ENCODE peak calls at places on chromosomes 13 and 19, in four cellular contexts. U is K562, Q is choroid plexus epithelial cell, Y is cardiac muscle cell. G is an unnamed sample.

GRCh38 chr19:33826521-33826920 is 29.9 kb downstream of the KCTD15 start:
- DNase-seq in U (no peak), Q (no peak), Y (no peak), G (no peak)

GRCh38 chr13:27339299-27339698 is 68.7 kb downstream of the RASL11A start:
- DNase-seq in U (peak; percentile 44), Q (peak; percentile 73), Y (peak; percentile 54), G (peak; percentile 35)

GRCh38 chr19:49473868-49474544 is at the start of gene FLT3LG:
- DNase-seq in U (peak; percentile 91), Q (peak; percentile 76), Y (peak; percentile 60), G (peak; percentile 73)

GRCh38 chr13:45107539-45107938 is 12.8 kb upstream of the GTF2F2 start:
- DNase-seq in U (no peak), Q (peak; percentile 7), Y (no peak), G (no peak)

GRCh38 chr19:409006-409514 is at the start of gene C2CD4C:
- DNase-seq in U (peak; percentile 68), Q (no peak), Y (peak; percentile 59), G (no peak)

GRCh38 chr13:34469212-34469983 is 472.7 kb upstream of the NBEA start:
- DNase-seq in U (no peak), Q (peak; percentile 9), Y (no peak), G (no peak)

GRCh38 chr13:99218969-99219368 is 18.3 kb downstream of the UBAC2 start:
- DNase-seq in U (no peak), Q (no peak), Y (no peak), G (no peak)

GRCh38 chr13:51782026-51782710 is 21.8 kb downstream of the DHRS12 start:
- DNase-seq in U (no peak), Q (no peak), Y (no peak), G (no peak)

GRCh38 chr19:42175952-42176648 is 41.4 kb downstream of the DEDD2 start:
- DNase-seq in U (no peak), Q (peak; percentile 47), Y (no peak), G (peak; percentile 27)

GRCh38 chr19:30224689-30225606 is 147.2 kb upstream of the ZNF536 start:
- DNase-seq in U (no peak), Q (no peak), Y (no peak), G (peak; percentile 29)

GRCh38 chr19:14495678-14496028 is 274 bp downstream of the GIPC1 start:
- DNase-seq in U (peak; percentile 44), Q (no peak), Y (no peak), G (no peak)

GRCh38 chr19:15563325-15563794 is 51.7 kb upstream of the CYP4F8 start:
- DNase-seq in U (peak; percentile 69), Q (peak; percentile 53), Y (no peak), G (no peak)

GRCh38 chr19:46622118-46622446 is 2.8 kb downstream of the PTGIR start:
- DNase-seq in U (no peak), Q (no peak), Y (no peak), G (no peak)

GRCh38 chr19:56840452-56841193 is at the start of the genes PEG3 and ZIM2:
- DNase-seq in U (no peak), Q (no peak), Y (no peak), G (no peak)

GRCh38 chr13:29210676-29211075 is 384.8 kb downstream of the SLC7A1 start:
- DNase-seq in U (no peak), Q (no peak), Y (peak; percentile 90), G (no peak)

GRCh38 chr19:34994643-34995471 is 5.3 kb upstream of the GRAMD1A start:
- DNase-seq in U (no peak), Q (peak; percentile 23), Y (no peak), G (no peak)

GRCh38 chr13:100040196-100040595 is 48.7 kb upstream of the PCCA start:
- DNase-seq in U (no peak), Q (peak; percentile 17), Y (no peak), G (no peak)

GRCh38 chr13:35139591-35139990 is 197.5 kb downstream of the NBEA start:
- DNase-seq in U (no peak), Q (peak; percentile 69), Y (no peak), G (no peak)

GRCh38 chr13:23506821-23507210 is 63.4 kb upstream of the TNFRSF19 start:
- DNase-seq in U (no peak), Q (peak; percentile 84), Y (peak; percentile 33), G (peak; percentile 84)

GRCh38 chr13:41864658-41865057 is 96.3 kb downstream of the VWA8 start:
- DNase-seq in U (no peak), Q (peak; percentile 64), Y (no peak), G (peak; percentile 37)

GRCh38 chr19:56918682-56919307 is 78.3 kb upstream of the PEG3 start:
- DNase-seq in U (no peak), Q (no peak), Y (no peak), G (no peak)

GRCh38 chr19:55134732-55135131 is 14.3 kb downstream of the TNNT1 start:
- DNase-seq in U (no peak), Q (no peak), Y (no peak), G (no peak)

GRCh38 chr19:39411832-39412099 is 703 bp upstream of the PLEKHG2 start:
- DNase-seq in U (peak; percentile 80), Q (peak; percentile 96), Y (peak; percentile 93), G (peak; percentile 91)

GRCh38 chr13:45447050-45447661 is 17.6 kb upstream of the COG3 start:
- DNase-seq in U (no peak), Q (no peak), Y (no peak), G (no peak)

GRCh38 chr13:43730642-43731041 is 56.1 kb downstream of the ENOX1 start:
- DNase-seq in U (no peak), Q (peak; percentile 70), Y (no peak), G (peak; percentile 38)

GRCh38 chr13:114120486-114121430 is 11.7 kb downstream of the RASA3 start:
- DNase-seq in U (no peak), Q (no peak), Y (no peak), G (peak; percentile 46)

GRCh38 chr19:10112037-10112751 is 701 bp downstream of the P2RY11 start:
- DNase-seq in U (no peak), Q (peak; percentile 33), Y (no peak), G (peak; percentile 37)

GRCh38 chr13:106468207-106468606 is 67.3 kb downstream of the EFNB2 start:
- DNase-seq in U (no peak), Q (no peak), Y (no peak), G (no peak)

GRCh38 chr13:113364371-113364932 is 522 bp upstream of the GRTP1 start:
- DNase-seq in U (no peak), Q (no peak), Y (peak; percentile 42), G (no peak)

GRCh38 chr19:1082165-1082927 is 12.8 kb downstream of the POLR2E start:
- DNase-seq in U (peak; percentile 97), Q (peak; percentile 20), Y (peak; percentile 91), G (no peak)

DNA sequence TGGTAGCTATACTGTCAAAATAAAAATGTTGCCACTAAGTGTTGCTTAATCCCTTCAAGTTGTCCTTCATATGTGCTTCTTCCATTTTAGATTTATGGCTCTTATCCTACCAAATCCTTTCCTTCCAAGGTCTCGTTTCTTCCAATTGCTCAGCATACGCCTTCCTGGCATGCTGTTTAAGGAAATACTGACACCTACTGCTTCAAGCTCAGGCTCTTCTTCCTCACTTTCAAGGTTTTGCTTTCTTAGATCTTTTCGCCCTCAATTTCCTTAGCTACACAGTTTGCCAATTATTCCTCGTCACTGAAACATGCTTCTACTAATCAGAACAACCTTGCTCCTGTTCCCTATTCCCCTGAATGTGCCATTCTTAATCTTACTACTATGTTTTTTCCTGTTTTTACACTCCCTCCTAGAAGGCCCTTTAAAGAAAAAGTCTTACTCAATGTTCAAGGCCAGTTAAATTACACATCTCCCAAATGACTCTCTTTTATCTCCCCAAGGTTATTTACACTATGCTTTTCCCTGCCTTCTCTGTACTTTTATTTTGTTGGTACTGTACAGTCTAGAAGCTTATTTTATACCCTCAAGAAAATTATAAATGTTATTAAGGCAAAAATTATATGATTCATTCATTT is 343.1 kb downstream of the MZT1 start:
- DNase-seq in U (no peak), Q (peak; percentile 31), Y (no peak), G (no peak)
- TF ChIP-seq CTCF in U (no peak), Q (peak; percentile 32), Y (no peak), G (no peak)

GRCh38 chr13:80363890-80364503 is 23.1 kb upstream of the SPRY2 start:
- DNase-seq in U (peak; percentile 21), Q (peak; percentile 61), Y (no peak), G (peak; percentile 27)
- H3K4me3 ChIP-seq in U (no peak overlapping the region), Q (no peak overlapping the region), Y (no peak overlapping the region), G (no peak overlapping the region)

DNA sequence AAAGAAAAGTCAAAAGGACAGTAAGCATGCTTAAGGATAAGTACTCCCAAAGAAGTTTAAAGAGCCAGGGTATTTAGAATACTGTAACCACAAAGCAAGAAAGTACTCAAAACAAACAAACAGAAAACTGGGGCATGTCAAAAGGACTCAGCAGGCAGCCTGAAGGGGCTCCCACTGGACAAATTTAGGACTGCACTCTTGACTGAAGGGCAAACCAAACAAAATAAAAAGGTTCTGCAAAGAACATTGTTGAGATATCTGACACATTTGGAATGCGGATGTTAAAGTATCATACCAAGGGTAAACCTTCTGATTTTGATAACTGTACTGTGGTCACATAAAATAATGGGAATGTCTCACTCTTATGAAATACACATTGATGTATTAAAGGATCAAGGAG is 157.4 kb downstream of the TNFSF13B start:
- DNase-seq in U (no peak), Q (peak; percentile 70), Y (no peak), G (no peak)
- TF ChIP-seq CTCF in U (no peak), Q (peak; percentile 34), Y (no peak), G (no peak)

GRCh38 chr19:43950834-43951626 is at the start of gene ZNF221:
- DNase-seq in U (peak; percentile 88), Q (peak; percentile 99), Y (peak; percentile 95), G (peak; percentile 99)
- H3K4me3 ChIP-seq in U (peak within 1 kb of the TSS; percentile 59), Q (peak within 1 kb of the TSS; percentile 96), Y (peak within 1 kb of the TSS; percentile 79), G (peak within 1 kb of the TSS; percentile 94)

GRCh38 chr13:32023096-32023495 is 8.5 kb upstream of the FRY start:
- DNase-seq in U (no peak), Q (no peak), Y (no peak), G (no peak)

GRCh38 chr13:32024750-32025149 is 6.8 kb upstream of the FRY start:
- DNase-seq in U (no peak), Q (no peak), Y (no peak), G (no peak)

GRCh38 chr13:32021785-32022184 is 9.8 kb upstream of the FRY start:
- DNase-seq in U (no peak), Q (no peak), Y (no peak), G (peak; percentile 22)

GRCh38 chr13:32022292-32022691 is 9.3 kb upstream of the FRY start:
- DNase-seq in U (no peak), Q (no peak), Y (peak; percentile 35), G (no peak)

GRCh38 chr13:32023698-32024097 is 7.9 kb upstream of the FRY start:
- DNase-seq in U (no peak), Q (peak; percentile 39), Y (no peak), G (no peak)
- TF ChIP-seq CTCF in U (no peak), Q (peak; percentile 49), Y (peak; percentile 33), G (peak; percentile 39)